ENCODE peak calls at places on chromosomes 7 and 10, in six cellular contexts. Y is upper lobe of left lung, U is kidney, P is hepatocyte, O is tibial nerve, N is GM23338. K is an unnamed sample. For H3K4me1, the result is how much of the 10 kb centered on the place peaks cover.

GRCh38 chr10:60910543-60910942 is 33.4 kb downstream of the RHOBTB1 start:
- DNase-seq in Y (no peak), O (peak), P (no peak), N (no peak), U (no peak), K (no peak)

GRCh38 chr7:151232272-151233110 is at the start of gene CHPF2:
- DNase-seq in Y (peak), P (peak), U (peak), O (peak), N (peak), K (peak)

GRCh38 chr7:97844036-97844435 is 28.2 kb downstream of the ASNS start:
- DNase-seq in U (no peak), Y (no peak), N (no peak), O (no peak), P (no peak), K (no peak)

GRCh38 chr10:132664407-132664806 is 121.5 kb downstream of the NKX6-2 start:
- DNase-seq in O (no peak), N (no peak), U (peak), Y (peak), P (no peak), K (no peak)

GRCh38 chr10:133378251-133379096 is 588 bp upstream of the PAOX start:
- DNase-seq in U (peak), Y (peak), O (peak), P (peak), N (peak), K (peak)

GRCh38 chr10:96017227-96017687 is 26.1 kb upstream of the CCNJ start:
- DNase-seq in N (peak), P (peak), U (no peak), O (peak), Y (no peak), K (no peak)

GRCh38 chr10:130136214-130137076 is at the start of gene GLRX3:
- DNase-seq in O (peak), Y (peak), U (peak), N (peak), P (peak), K (peak)

GRCh38 chr10:132493246-132493755 is 44.3 kb upstream of the INPP5A start:
- DNase-seq in O (no peak), U (no peak), Y (no peak), P (no peak), N (no peak), K (no peak)

GRCh38 chr7:127594490-127594889 is 954 bp downstream of the FSCN3 start:
- DNase-seq in Y (no peak), P (no peak), O (no peak), N (no peak), U (no peak), K (no peak)

GRCh38 chr10:132544744-132545658 is 7.4 kb downstream of the INPP5A start:
- DNase-seq in P (no peak), O (no peak), N (no peak), Y (peak), U (peak), K (peak)

GRCh38 chr10:124560377-124560776 is 98.8 kb downstream of the LHPP start:
- DNase-seq in P (peak), Y (peak), U (peak), O (peak), N (no peak), K (peak)

DNA sequence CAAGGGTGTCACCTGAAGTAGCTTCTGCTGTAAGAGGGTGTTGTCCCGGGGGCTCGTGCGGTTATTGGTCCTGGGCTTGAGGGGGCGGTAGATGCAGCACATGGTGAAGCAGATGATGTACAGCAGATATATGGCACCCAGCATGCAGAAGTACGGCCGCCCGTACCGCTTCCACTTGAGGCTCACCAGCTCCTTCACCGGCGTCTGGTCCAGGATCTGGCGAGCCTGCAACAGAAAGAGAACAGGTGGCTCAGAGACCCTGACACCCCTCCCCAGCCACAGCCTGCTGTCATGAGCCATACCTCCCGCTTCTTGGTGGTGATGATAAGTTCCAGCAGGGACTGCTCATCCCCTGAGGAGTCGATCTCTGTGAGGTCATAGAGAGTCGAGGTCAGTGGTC is 10.1 kb downstream of the TRPV6 start:
- DNase-seq in U (no peak), P (no peak), O (no peak), N (no peak), Y (no peak), K (no peak)
- TF ChIP-seq CTCF in U (no peak), P (no peak), O (no peak), N (no peak), Y (no peak), K (no peak)

DNA sequence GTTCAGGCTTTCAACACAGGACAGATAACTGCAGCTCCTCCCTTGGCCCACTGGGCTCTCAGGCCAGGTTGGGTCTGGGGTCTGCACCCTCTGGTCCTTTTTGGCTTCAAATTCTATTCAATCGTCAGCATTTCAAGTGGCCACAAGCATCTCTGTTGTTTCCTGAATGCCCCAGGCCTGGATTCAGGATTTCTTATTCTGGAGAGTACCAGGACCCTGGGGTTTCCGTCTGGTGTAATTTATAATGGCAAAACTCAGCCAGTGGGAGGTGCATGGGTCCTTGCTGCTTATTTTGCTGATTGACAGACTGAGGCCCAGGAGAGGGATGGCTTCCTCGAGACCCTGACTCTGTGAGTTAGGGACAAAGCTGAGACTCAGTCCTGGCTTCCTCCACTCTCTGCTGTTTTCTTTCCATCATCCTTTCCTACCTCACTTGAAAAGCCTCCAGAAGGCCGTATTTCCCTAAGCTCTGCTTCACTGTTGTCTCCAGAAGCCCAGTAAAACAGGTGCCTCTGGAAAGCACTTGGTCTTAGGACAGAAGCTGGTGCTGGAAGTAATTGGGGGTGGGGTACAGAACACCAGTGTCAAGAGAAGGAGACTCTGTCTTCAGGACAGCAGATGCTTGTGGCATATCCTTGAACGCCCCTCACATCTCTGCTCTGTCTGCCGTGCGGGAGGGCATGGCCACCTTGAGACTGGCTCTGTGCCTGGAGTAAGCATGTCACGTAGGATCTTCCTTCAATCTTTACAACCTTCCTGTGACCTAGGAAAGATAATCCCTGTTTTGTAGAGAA is 39.5 kb upstream of the SH2D4B start:
- DNase-seq in Y (no peak), P (no peak), O (no peak), N (no peak), U (no peak), K (peak)
- H3K4me3 ChIP-seq in Y (no peak), P (no peak), O (no peak), N (no peak), U (no peak), K (no peak)

GRCh38 chr10:43256531-43257209 is 10.2 kb downstream of the RASGEF1A start:
- DNase-seq in U (peak), Y (peak), P (no peak), O (no peak), N (no peak), K (no peak)

GRCh38 chr10:43254199-43254730 is 12.6 kb downstream of the RASGEF1A start:
- DNase-seq in U (peak), N (no peak), P (peak), O (no peak), Y (peak), K (peak)

GRCh38 chr10:43257210-43258031 is 9.4 kb downstream of the RASGEF1A start:
- DNase-seq in O (peak), U (peak), P (peak), N (no peak), Y (peak), K (no peak)

GRCh38 chr10:43254881-43255643 is 11.8 kb downstream of the RASGEF1A start:
- DNase-seq in O (no peak), Y (peak), N (no peak), U (peak), P (no peak), K (no peak)

GRCh38 chr10:43255644-43256431 is 11.0 kb downstream of the RASGEF1A start:
- DNase-seq in U (peak), P (peak), Y (peak), O (no peak), N (peak), K (no peak)
- H3K4me1 ChIP-seq in U (under half), P (under half), Y (under half), O (under half), N (under half), K (under half)

DNA sequence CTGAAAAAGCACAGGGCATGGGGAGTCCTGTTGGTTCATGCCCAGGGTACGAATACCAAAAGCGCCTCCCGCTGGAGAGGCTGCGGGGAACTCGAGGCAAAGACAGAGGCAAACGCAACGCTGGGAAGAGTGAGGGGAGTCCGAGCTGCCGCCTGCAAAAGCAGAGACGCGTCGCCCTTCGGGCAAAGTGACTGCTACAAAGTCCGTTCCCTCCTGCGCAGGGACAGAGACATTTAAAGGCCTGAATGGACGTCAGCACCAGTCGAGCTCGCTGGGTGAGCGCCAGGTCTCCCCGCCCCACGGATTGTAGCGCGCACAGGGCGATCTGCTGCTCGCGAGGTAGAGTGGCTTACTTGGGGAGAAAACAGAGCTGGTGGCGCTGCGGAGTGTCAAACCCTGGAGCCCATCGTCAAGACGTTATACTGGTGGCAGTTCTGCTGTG is 732.8 kb downstream of the ZWINT start:
- DNase-seq in N (peak), Y (peak), U (peak), O (no peak), P (peak), K (peak)
- TF ChIP-seq CTCF in N (peak), Y (no peak), U (no peak), O (no peak), P (peak), K (no peak)